ENCODE peak calls at places on chromosome 11, in five cellular contexts. V is astrocyte of the spinal cord, P is RWPE2, O is fibroblast of lung, B is B cell. L is an unnamed sample.
A peak's percentile ranks its signal among the peaks of the same experiment; 100 is the strongest.

GRCh38 chr11:14906614-14907392 is 14.8 kb upstream of the CYP2R1 start:
- DNase-seq in V (no peak), P (no peak), O (no peak), B (peak; percentile 41), L (peak; percentile 20)

GRCh38 chr11:58577441-58578135 is 1.3 kb upstream of the ZFP91 start:
- DNase-seq in V (peak; percentile 83), P (no peak), O (peak; percentile 97), B (peak; percentile 92), L (peak; percentile 54)

GRCh38 chr11:90134420-90135003 is at the start of gene NAALAD2:
- DNase-seq in V (peak; percentile 47), P (no peak), O (peak; percentile 45), B (no peak), L (peak; percentile 6)

GRCh38 chr11:76203131-76203925 is 3.0 kb downstream of the WNT11 start:
- DNase-seq in V (no peak), P (no peak), O (no peak), B (no peak), L (no peak)

GRCh38 chr11:36015806-36016205 is 71.9 kb downstream of the LDLRAD3 start:
- DNase-seq in V (no peak), P (no peak), O (no peak), B (no peak), L (no peak)

GRCh38 chr11:69374110-69374981 is 80.4 kb downstream of the MYEOV start:
- DNase-seq in V (no peak), P (peak; percentile 39), O (no peak), B (peak; percentile 32), L (no peak)

GRCh38 chr11:76642341-76642740 is 28.2 kb downstream of the LRRC32 start:
- DNase-seq in V (no peak), P (no peak), O (no peak), B (peak; percentile 64), L (no peak)

GRCh38 chr11:127843483-127844396 is 743.6 kb downstream of the ETS1 start:
- DNase-seq in V (peak; percentile 61), P (peak; percentile 78), O (peak; percentile 56), B (no peak), L (peak; percentile 50)

GRCh38 chr11:36073411-36074203 is 129.7 kb downstream of the LDLRAD3 start:
- DNase-seq in V (peak; percentile 74), P (no peak), O (peak; percentile 64), B (no peak), L (no peak)

GRCh38 chr11:119376197-119376847 is 5.2 kb downstream of the USP2 start:
- DNase-seq in V (no peak), P (peak; percentile 77), O (no peak), B (peak; percentile 37), L (no peak)

GRCh38 chr11:86360775-86361395 is 13.8 kb upstream of the CCDC81 start:
- DNase-seq in V (peak; percentile 67), P (no peak), O (peak; percentile 50), B (no peak), L (no peak)

GRCh38 chr11:43735931-43736330 is 55.4 kb downstream of the HSD17B12 start:
- DNase-seq in V (peak; percentile 64), P (no peak), O (peak; percentile 83), B (no peak), L (no peak)

GRCh38 chr11:70861534-70861933 is 390.8 kb downstream of the SHANK2 start:
- DNase-seq in V (no peak), P (no peak), O (no peak), B (no peak), L (no peak)

GRCh38 chr11:71309611-71310010 is 57.2 kb upstream of the SHANK2 start:
- DNase-seq in V (no peak), P (peak; percentile 3), O (no peak), B (no peak), L (peak; percentile 13)

GRCh38 chr11:13692172-13692571 is 23.7 kb downstream of the FAR1 start:
- DNase-seq in V (no peak), P (no peak), O (no peak), B (no peak), L (no peak)

GRCh38 chr11:50174189-50174588 is 141.5 kb downstream of the OR4C45 start:
- DNase-seq in V (no peak), P (no peak), O (no peak), B (no peak), L (no peak)

GRCh38 chr11:126491092-126491491 is 135.6 kb downstream of the ST3GAL4 start:
- DNase-seq in V (no peak), P (no peak), O (no peak), B (no peak), L (no peak)

GRCh38 chr11:106236295-106236694 is 158.8 kb downstream of the AASDHPPT start:
- DNase-seq in V (no peak), P (no peak), O (no peak), B (no peak), L (no peak)

GRCh38 chr11:67285541-67286498 is 3.3 kb upstream of the ANKRD13D start:
- DNase-seq in V (no peak), P (no peak), O (no peak), B (no peak), L (no peak)

GRCh38 chr11:6599449-6599848 is 4.0 kb downstream of the RRP8 start:
- DNase-seq in V (no peak), P (no peak), O (no peak), B (no peak), L (no peak)

GRCh38 chr11:102680945-102681344 is 24.6 kb downstream of the MMP27 start:
- DNase-seq in V (no peak), P (no peak), O (peak; percentile 12), B (no peak), L (no peak)

GRCh38 chr11:11589385-11589890 is 32.4 kb downstream of the GALNT18 start:
- DNase-seq in V (no peak), P (no peak), O (no peak), B (no peak), L (no peak)

GRCh38 chr11:78213526-78214330 is 25.0 kb downstream of the USP35 start:
- DNase-seq in V (peak; percentile 48), P (no peak), O (no peak), B (no peak), L (no peak)

GRCh38 chr11:68312117-68312779 is at the start of gene LRP5:
- DNase-seq in V (no peak), P (no peak), O (peak; percentile 30), B (no peak), L (peak; percentile 82)

GRCh38 chr11:3162410-3163240 is 2.5 kb downstream of the OSBPL5 start:
- DNase-seq in V (no peak), P (peak; percentile 39), O (no peak), B (no peak), L (no peak)

GRCh38 chr11:112694244-112694643 is 267.0 kb upstream of the NCAM1 start:
- DNase-seq in V (no peak), P (no peak), O (no peak), B (no peak), L (no peak)

GRCh38 chr11:61599968-61600710 is 19.3 kb upstream of the SYT7 start:
- DNase-seq in V (no peak), P (no peak), O (no peak), B (no peak), L (no peak)

GRCh38 chr11:61607426-61607825 is 26.6 kb upstream of the SYT7 start:
- DNase-seq in V (no peak), P (no peak), O (no peak), B (no peak), L (no peak)

GRCh38 chr11:61602775-61603569 is 22.1 kb upstream of the SYT7 start:
- DNase-seq in V (peak; percentile 89), P (peak; percentile 98), O (peak; percentile 97), B (no peak), L (no peak)

GRCh38 chr11:61601512-61601911 is 20.6 kb upstream of the SYT7 start:
- DNase-seq in V (no peak), P (no peak), O (no peak), B (no peak), L (no peak)

GRCh38 chr11:61603667-61604066 is 22.8 kb upstream of the SYT7 start:
- DNase-seq in V (no peak), P (no peak), O (no peak), B (no peak), L (no peak)
- TF ChIP-seq CTCF in V (no peak), P (no peak), O (no peak), B (no peak), L (no peak)

GRCh38 chr11:88293931-88294330 is 43.6 kb downstream of the CTSC start:
- DNase-seq in V (peak; percentile 63), P (no peak), O (peak; percentile 72), B (no peak), L (no peak)

GRCh38 chr11:88288560-88288959 is 49.0 kb downstream of the CTSC start:
- DNase-seq in V (no peak), P (no peak), O (no peak), B (no peak), L (no peak)

GRCh38 chr11:88295028-88295427 is 42.5 kb downstream of the CTSC start:
- DNase-seq in V (no peak), P (no peak), O (no peak), B (no peak), L (no peak)

GRCh38 chr11:88297320-88298263 is 39.9 kb downstream of the CTSC start:
- DNase-seq in V (no peak), P (no peak), O (peak; percentile 76), B (no peak), L (no peak)

DNA sequence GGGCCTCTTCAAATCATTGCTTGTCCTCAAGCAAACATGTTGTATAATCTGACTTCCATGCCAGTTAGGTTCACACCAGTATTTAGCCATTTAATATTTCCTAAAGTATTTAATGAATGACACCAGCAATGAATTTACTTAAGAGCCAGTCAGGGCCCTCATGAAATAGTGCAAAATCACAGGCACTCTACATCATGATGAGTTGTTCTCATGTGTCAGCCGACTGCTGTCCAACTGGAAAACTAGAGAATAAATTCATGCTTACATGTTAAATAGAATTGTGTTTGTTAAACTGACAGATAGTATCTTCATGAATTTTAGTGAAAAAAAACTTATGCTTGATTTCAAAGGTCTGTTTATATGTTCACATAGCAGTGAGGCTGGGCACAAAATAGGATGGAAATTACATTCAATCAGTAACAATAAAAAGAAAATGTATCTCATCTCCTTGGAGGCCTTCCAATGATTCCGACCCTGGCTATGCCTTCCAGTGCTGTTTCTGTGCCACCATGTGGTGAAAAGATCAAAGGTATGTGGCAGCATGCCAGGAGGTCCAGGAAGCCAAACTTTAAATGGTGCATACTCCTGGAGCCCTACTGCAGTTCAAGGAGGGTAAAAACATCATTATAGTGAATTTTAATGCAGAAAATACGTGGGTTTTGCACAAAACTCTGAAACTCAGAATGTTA is 45.2 kb downstream of the CTSC start:
- DNase-seq in V (peak; percentile 20), P (no peak), O (peak; percentile 18), B (no peak), L (no peak)
- TF ChIP-seq CTCF in V (no peak), P (peak; percentile 37), O (no peak), B (no peak), L (no peak)

DNA sequence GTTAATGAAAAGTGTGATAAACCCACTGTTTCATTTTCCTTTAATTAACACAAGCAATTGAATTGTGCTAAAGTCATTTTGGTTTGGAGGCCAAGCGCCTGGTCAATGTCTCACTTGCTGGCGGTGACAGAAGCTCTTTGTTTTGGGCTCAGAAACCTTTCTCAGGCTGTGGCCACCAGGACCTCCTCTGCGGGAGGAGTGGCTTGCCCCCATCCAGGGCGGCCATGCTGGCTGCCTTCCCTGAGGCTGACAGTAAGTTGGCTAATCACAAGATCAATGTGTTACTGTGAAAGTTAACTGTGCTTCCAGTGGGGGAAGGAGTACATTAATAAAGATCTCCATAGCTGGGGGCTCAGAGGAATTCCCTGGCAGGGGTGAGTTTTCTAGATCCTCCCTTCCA is 1074.5 kb downstream of the NTM start:
- DNase-seq in V (no peak), P (no peak), O (peak; percentile 61), B (no peak), L (no peak)
- TF ChIP-seq CTCF in V (no peak), P (no peak), O (no peak), B (no peak), L (no peak)

GRCh38 chr11:8361664-8362210 is 98.1 kb upstream of the LMO1 start:
- DNase-seq in V (no peak), P (peak; percentile 23), O (no peak), B (no peak), L (no peak)
- TF ChIP-seq CTCF in V (no peak), P (no peak), O (no peak), B (no peak), L (no peak)